ENCODE peak calls at places on chromosomes 7 and 10, in four cellular contexts. Y, V, W and J are unnamed samples.

GRCh38 chr7:80729586-80730320 is 91.3 kb downstream of the CD36 start:
- DNase-seq in Y (no peak), V (no peak), W (no peak), J (no peak)

GRCh38 chr7:130390486-130390885 is 10.2 kb downstream of the CPA1 start:
- DNase-seq in Y (no peak), W (no peak), V (no peak), J (no peak)

GRCh38 chr7:104074529-104074928 is 85.1 kb upstream of the RELN start:
- DNase-seq in W (no peak), Y (no peak), V (no peak), J (no peak)

GRCh38 chr7:27689045-27689877 is 26.6 kb upstream of the HIBADH start:
- DNase-seq in Y (no peak), W (peak), V (peak), J (peak)

GRCh38 chr7:138208010-138208634 is 131.9 kb downstream of the AKR1D1 start:
- DNase-seq in Y (no peak), W (no peak), V (no peak), J (no peak)

GRCh38 chr7:84297606-84298005 is 103.0 kb upstream of the SEMA3A start:
- DNase-seq in W (no peak), Y (no peak), V (no peak), J (no peak)

GRCh38 chr10:114043532-114044250 is at the start of gene ADRB1:
- DNase-seq in V (peak), W (peak), Y (peak), J (peak)

GRCh38 chr7:55794527-55794926 is 68.0 kb downstream of the SEPTIN14 start:
- DNase-seq in Y (no peak), W (no peak), V (no peak), J (no peak)

GRCh38 chr7:7122701-7123281 is 59.6 kb upstream of the C1GALT1 start:
- DNase-seq in W (no peak), Y (no peak), V (no peak), J (no peak)

GRCh38 chr7:74029991-74030415 is 2.0 kb downstream of the ELN start:
- DNase-seq in W (no peak), Y (no peak), V (no peak), J (no peak)

GRCh38 chr10:32050145-32050544 is 6.1 kb downstream of the KIF5B start:
- DNase-seq in W (no peak), Y (no peak), V (no peak), J (no peak)

GRCh38 chr7:22863156-22863899 is 40.7 kb upstream of the TOMM7 start:
- DNase-seq in W (no peak), Y (no peak), V (no peak), J (no peak)

GRCh38 chr10:24790073-24790472 is 66.4 kb upstream of the ARHGAP21 start:
- DNase-seq in W (no peak), V (no peak), Y (no peak), J (no peak)

GRCh38 chr10:111785921-111786320 is 397.6 kb downstream of the GPAM start:
- DNase-seq in W (no peak), Y (no peak), V (no peak), J (no peak)

GRCh38 chr7:2760098-2760889 is 72.3 kb downstream of the AMZ1 start:
- DNase-seq in W (peak), V (peak), Y (no peak), J (peak)

GRCh38 chr7:32154797-32155196 is 84.6 kb upstream of the PDE1C start:
- DNase-seq in W (no peak), V (no peak), Y (no peak), J (no peak)
- TF ChIP-seq FOXK2 in W (no peak), V (no peak), Y (no peak), J (no peak)

DNA sequence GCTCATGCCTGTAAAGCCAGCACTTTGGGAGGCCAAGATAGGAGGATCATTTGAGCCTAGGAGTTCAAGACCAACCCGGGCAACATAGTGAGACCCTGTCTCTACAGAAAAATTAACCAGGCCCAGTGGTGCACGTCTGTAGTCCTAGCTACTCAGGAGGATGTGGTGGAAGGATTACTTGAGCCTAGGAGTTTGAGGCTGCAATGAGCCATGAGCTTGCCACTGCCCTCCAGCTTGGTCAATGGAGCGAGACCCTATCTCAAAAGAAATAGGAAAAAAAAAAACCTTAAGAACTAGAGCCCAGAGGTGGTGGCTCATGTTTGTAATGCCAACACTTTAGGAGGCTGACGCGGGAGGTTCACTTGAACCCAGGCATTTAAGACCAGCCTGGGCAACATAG is 2.2 kb downstream of the STRA8 start:
- DNase-seq in V (no peak), W (no peak), Y (no peak), J (no peak)
- TF ChIP-seq FOXK2 in V (no peak), W (no peak), Y (no peak), J (no peak)

DNA sequence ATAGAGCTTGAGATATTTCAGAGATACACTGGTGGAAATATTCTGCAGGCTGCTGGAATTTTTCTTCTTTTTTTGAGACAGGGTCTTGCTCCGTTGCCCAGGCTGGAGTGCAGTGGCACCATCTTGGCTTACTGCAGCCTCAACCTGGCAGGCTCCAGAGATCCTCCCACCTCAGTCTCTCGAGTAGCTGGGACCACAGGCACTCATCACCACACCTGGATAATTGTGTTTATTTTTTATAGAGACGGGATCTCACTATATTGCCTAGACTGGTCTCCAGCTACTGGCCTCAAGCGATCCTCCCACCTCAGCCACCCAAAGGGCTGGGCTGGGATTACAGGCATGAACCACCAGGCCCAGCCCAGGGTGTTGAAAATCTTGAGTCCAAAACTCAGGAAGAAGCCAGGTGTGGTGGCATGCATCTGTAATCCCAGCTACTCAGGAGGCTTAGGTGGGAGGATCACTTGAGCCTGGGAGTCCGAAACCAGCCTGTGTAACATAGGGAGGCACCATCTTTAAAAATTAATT is 55.7 kb upstream of the FOXK1 start:
- DNase-seq in W (no peak), V (no peak), Y (no peak), J (no peak)
- TF ChIP-seq FOXK2 in W (no peak), V (no peak), Y (no peak), J (no peak)

DNA sequence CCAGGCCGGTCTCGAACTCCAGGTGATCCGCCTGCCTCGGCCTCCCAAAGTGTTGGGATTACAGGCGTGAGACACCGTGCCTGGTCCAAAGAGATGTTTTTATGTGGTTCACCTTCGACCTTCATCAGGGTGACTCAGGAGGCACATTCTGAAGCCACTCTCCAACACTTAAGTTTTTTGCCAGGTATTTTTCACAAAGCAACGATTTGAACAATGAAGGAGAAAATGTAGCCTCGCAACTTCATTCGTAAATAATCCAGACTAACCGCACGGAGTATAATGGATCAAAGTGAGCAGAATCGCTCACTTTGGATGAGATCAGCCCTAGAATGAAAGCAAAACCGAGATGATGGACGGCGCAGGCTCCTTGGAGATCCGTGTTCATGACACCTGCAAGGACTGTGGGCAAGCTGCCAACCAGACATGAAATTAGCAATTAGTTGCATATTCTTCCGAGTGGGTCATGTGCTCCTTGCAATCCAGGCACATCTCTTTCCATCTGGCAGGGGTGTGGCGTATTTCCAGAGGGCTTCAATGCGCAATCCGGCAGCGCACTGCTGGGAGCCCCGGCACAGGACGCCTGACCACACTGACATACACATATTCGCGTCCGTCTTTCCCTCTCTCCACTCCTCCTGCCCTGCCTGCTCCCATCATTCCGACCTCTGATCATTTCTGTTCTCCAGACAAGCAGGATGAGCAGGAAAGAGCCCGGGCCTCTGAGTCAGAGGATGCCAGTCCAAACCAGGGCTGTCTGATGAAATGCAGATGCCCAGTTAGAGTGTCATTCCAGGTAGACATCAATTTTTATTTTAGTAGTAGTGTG is 148.4 kb downstream of the KLF6 start:
- DNase-seq in Y (no peak), W (no peak), V (no peak), J (no peak)
- TF ChIP-seq FOXK2 in Y (no peak), W (no peak), V (no peak), J (no peak)

GRCh38 chr7:17166824-17167379 is 131.6 kb upstream of the AHR start:
- DNase-seq in W (no peak), Y (no peak), V (no peak), J (no peak)
- TF ChIP-seq FOXK2 in W (no peak), Y (no peak), V (no peak), J (no peak)

GRCh38 chr7:114047889-114048288 is 129.1 kb upstream of the PPP1R3A start:
- DNase-seq in V (no peak), W (no peak), Y (no peak), J (no peak)
- TF ChIP-seq FOXK2 in V (no peak), W (no peak), Y (no peak), J (no peak)

GRCh38 chr10:124678566-124679240 is 65.5 kb downstream of the FAM53B start:
- DNase-seq in W (no peak), V (no peak), Y (no peak), J (no peak)

GRCh38 chr10:124676416-124677062 is 67.6 kb downstream of the FAM53B start:
- DNase-seq in W (no peak), Y (no peak), V (no peak), J (no peak)

GRCh38 chr10:124675824-124676223 is 68.4 kb downstream of the FAM53B start:
- DNase-seq in V (no peak), W (no peak), Y (no peak), J (no peak)

GRCh38 chr10:124677871-124678565 is 66.2 kb downstream of the FAM53B start:
- DNase-seq in Y (no peak), W (no peak), V (no peak), J (no peak)

DNA sequence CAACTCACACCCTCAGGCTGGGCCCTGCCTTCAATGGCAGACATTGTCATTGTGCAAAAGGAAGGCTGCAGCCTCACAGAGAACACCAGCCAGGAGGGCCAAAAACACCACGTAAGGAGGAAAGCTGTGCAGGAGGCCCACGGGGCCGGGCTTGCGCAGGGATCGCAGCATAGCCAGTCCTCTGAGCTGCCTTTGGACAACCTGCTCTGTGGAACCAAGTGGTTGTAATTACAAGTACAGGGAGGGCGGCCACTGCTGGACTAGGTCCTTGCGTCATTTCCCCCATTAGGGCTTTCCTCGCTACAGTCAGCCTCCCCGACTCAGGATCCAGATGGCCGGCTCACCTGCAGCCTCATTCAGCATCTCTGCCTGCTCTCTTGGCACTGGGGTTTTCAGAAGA is 66.9 kb downstream of the FAM53B start:
- DNase-seq in W (no peak), Y (no peak), V (no peak), J (no peak)
- TF ChIP-seq FOXK2 in W (no peak), Y (no peak), V (no peak), J (no peak)